ENCODE peak calls at places on chromosomes 13 and 19, in six cellular contexts. T, M, K, E, B and G are unnamed samples.

GRCh38 chr13:66400292-66400691 is 829.8 kb downstream of the PCDH9 start:
- DNase-seq in T (no peak), M (no peak), K (no peak), E (no peak), B (no peak), G (no peak)

GRCh38 chr13:38879278-38879677 is 111.4 kb downstream of the STOML3 start:
- DNase-seq in T (no peak), M (no peak), K (peak), E (no peak), B (no peak), G (no peak)

GRCh38 chr19:11437955-11438354 is 2.5 kb downstream of the PRKCSH start:
- DNase-seq in T (no peak), M (no peak), K (no peak), E (no peak), B (no peak), G (no peak)

GRCh38 chr13:74346960-74347359 is 212.8 kb upstream of the KLF12 start:
- DNase-seq in T (no peak), M (no peak), K (no peak), E (no peak), B (no peak), G (no peak)

GRCh38 chr13:26968431-26969335 is 202.9 kb downstream of the USP12 start:
- DNase-seq in T (no peak), M (no peak), K (peak), E (peak), B (no peak), G (no peak)

GRCh38 chr13:81395368-81395767 is 1054.4 kb upstream of the SPRY2 start:
- DNase-seq in T (no peak), M (peak), K (peak), E (no peak), B (peak), G (no peak)

GRCh38 chr13:38769526-38769925 is 82.6 kb downstream of the FREM2 start:
- DNase-seq in T (no peak), M (no peak), K (no peak), E (no peak), B (no peak), G (no peak)

GRCh38 chr13:43986395-43986794 is 106.7 kb downstream of the LACC1 start:
- DNase-seq in T (no peak), M (no peak), K (no peak), E (no peak), B (no peak), G (no peak)

GRCh38 chr13:64075543-64076271 is 2660.1 kb upstream of the PCDH20 start:
- DNase-seq in T (no peak), M (no peak), K (no peak), E (no peak), B (peak), G (no peak)

GRCh38 chr19:15304140-15304705 is 28.1 kb downstream of the BRD4 start:
- DNase-seq in T (no peak), M (no peak), K (no peak), E (no peak), B (no peak), G (no peak)

GRCh38 chr19:51194527-51195315 is 30.2 kb upstream of the CD33 start:
- DNase-seq in T (no peak), M (no peak), K (no peak), E (no peak), B (peak), G (no peak)

GRCh38 chr19:50705422-50706019 is 14.1 kb downstream of the SHANK1 start:
- DNase-seq in T (peak), M (no peak), K (peak), E (peak), B (peak), G (peak)

GRCh38 chr19:19433666-19434213 is 28.3 kb downstream of the GATAD2A start:
- DNase-seq in T (no peak), M (no peak), K (no peak), E (no peak), B (no peak), G (no peak)

GRCh38 chr13:85436029-85436428 is 363.2 kb downstream of the SLITRK6 start:
- DNase-seq in T (no peak), M (no peak), K (no peak), E (no peak), B (no peak), G (no peak)

GRCh38 chr13:44919103-44919804 is 70.0 kb downstream of the NUFIP1 start:
- DNase-seq in T (no peak), M (no peak), K (no peak), E (no peak), B (no peak), G (no peak)

GRCh38 chr19:45147835-45148676 is 12.7 kb downstream of the NKPD1 start:
- DNase-seq in T (no peak), M (no peak), K (no peak), E (no peak), B (no peak), G (no peak)

GRCh38 chr13:93721483-93721882 is 494.9 kb downstream of the GPC6 start:
- DNase-seq in T (no peak), M (no peak), K (no peak), E (no peak), B (no peak), G (no peak)

GRCh38 chr13:44648392-44649117 is 72.4 kb upstream of the TSC22D1 start:
- DNase-seq in T (peak), M (no peak), K (peak), E (peak), B (no peak), G (no peak)

GRCh38 chr19:38664503-38665211 is 17.2 kb downstream of the ACTN4 start:
- DNase-seq in T (no peak), M (no peak), K (no peak), E (no peak), B (no peak), G (no peak)

GRCh38 chr19:49570138-49570856 is 10.1 kb downstream of the NOSIP start:
- DNase-seq in T (peak), M (no peak), K (peak), E (peak), B (peak), G (peak)

GRCh38 chr19:45574526-45574925 is 10.1 kb downstream of the OPA3 start:
- DNase-seq in T (no peak), M (no peak), K (no peak), E (no peak), B (no peak), G (no peak)

GRCh38 chr13:91397595-91397994 is 826 bp upstream of the GPC5 start:
- DNase-seq in T (no peak), M (no peak), K (no peak), E (no peak), B (no peak), G (no peak)

GRCh38 chr13:91400094-91400462 is 1.7 kb downstream of the GPC5 start:
- DNase-seq in T (no peak), M (no peak), K (no peak), E (no peak), B (peak), G (no peak)

GRCh38 chr13:91401916-91402315 is 3.5 kb downstream of the GPC5 start:
- DNase-seq in T (no peak), M (no peak), K (no peak), E (no peak), B (no peak), G (no peak)

GRCh38 chr13:91398413-91399188 is at the start of gene GPC5:
- DNase-seq in T (peak), M (peak), K (peak), E (peak), B (peak), G (no peak)

DNA sequence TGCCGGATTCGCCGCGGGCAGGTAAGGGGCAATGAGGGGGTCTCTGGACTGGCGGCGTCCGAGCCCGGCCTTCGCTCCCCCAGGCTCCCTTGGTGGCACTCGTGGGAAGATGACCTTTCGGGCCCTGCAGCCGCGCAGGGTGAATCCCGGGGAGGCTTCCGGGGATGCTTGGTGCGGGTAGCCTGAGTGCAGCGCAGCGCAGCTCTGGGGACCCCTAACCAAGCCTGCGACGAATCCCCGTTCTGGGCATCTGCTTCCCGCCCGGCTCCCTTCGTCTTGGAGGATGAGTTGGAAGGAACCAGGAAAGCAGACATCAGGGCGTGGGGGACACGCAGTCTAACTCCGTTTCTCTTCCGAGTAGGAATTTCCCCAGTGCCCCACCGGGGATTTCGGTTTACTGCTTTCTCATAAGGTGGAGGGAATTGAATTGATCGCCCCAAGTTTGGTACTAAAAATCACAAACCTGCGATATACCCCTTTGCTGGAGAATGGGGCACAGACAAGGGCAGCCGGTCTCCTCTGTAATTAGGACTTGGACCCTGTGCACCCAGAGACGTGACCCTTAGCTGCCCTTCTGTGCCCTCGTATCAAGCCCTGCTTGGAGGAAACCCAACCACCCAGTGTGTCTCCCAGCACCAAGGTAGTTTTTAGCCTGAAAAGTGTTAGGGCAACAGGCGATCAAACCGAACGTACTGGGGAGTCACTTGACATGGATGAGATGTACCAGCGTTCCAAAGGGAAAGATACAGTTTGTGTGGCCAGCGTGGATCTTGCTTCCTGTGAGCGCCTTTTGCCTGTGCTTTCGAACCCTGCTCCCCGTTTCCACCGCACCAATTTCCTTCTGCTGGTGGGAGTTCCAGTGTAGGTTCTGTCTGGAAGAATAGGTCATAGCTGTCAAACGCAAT is 1.0 kb downstream of the GPC5 start:
- DNase-seq in T (no peak), M (no peak), K (no peak), E (no peak), B (peak), G (no peak)
- H3K4me3 ChIP-seq in T (no peak), M (peak), K (peak), E (no peak), B (peak), G (peak)

DNA sequence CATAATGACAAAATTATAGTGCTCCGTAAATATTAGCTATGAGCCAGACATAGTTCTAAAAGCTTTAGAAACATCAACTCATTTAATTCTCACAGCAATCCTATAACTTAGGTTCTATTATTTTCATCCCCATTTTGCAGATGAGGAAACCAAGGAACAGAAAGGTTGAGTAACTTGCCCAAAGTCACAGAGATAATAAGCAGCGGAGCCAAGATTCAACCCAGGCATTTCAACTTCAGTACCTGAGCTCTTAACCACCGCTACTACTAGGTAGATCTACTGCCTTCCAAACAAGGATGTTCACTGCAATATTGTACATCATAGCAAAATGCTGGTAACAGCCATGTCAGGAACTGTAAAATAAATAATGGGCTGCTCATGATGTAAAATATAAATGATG is 39.9 kb downstream of the ELF1 start:
- DNase-seq in T (no peak), M (no peak), K (no peak), E (no peak), B (no peak), G (no peak)
- H3K4me3 ChIP-seq in T (no peak), M (no peak), K (peak), E (no peak), B (no peak), G (no peak)

GRCh38 chr13:19960673-19961015 is 2.1 kb downstream of the ZMYM2 start:
- DNase-seq in T (no peak), M (no peak), K (peak), E (peak), B (no peak), G (no peak)
- H3K4me3 ChIP-seq in T (peak), M (peak), K (no peak), E (peak), B (no peak), G (peak)

GRCh38 chr13:113546571-113547247 is 37.8 kb upstream of the TFDP1 start:
- DNase-seq in T (no peak), M (no peak), K (no peak), E (peak), B (peak), G (no peak)
- H3K4me3 ChIP-seq in T (no peak), M (no peak), K (no peak), E (no peak), B (no peak), G (no peak)

GRCh38 chr19:13208964-13209796 is 59.0 kb downstream of the IER2 start:
- DNase-seq in T (no peak), M (no peak), K (no peak), E (peak), B (no peak), G (no peak)
- H3K4me3 ChIP-seq in T (no peak), M (no peak), K (no peak), E (no peak), B (no peak), G (no peak)

DNA sequence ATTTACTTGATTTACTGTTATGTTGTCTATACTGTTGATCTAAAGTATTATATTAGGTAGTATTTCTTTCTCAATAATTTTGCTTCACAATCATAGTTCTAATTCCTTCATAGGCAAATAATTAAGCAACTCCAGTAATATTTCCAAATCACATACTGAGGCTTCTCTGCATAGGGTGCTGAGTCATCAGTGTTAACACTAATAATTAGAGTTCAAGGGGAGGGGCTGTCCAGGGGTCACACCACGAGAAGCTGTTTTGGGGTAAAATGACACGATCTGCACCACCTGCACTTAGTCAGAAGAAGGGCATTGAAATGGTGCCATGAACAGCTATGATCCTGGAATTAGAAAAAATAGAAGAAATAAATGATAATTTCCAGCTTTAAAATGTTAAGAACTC is 1230.9 kb upstream of the SLC10A2 start:
- DNase-seq in T (no peak), M (no peak), K (no peak), E (no peak), B (no peak), G (no peak)
- H3K4me3 ChIP-seq in T (no peak), M (no peak), K (no peak), E (no peak), B (no peak), G (no peak)

GRCh38 chr13:30755678-30756077 is 20.3 kb downstream of the ALOX5AP start:
- DNase-seq in T (no peak), M (no peak), K (no peak), E (no peak), B (no peak), G (no peak)
- H3K4me3 ChIP-seq in T (no peak), M (no peak), K (no peak), E (no peak), B (no peak), G (no peak)